ENCODE peak calls at places on chromosomes 2 and 18, in ten cellular contexts. J is foreskin keratinocyte; R is stimulated activated CD8-positive, alpha-beta memory T cell treated with anti-CD3 and anti-CD28 coated beads, Interleukin-4, amount 100 ng/mL, for 1 hour; L is NCI-H1436; K is CD4-positive, alpha-beta T cell; D is NCI-H1092; S is left cardiac atrium; X is tibial artery; A is HAP-1; I is mesenteric fat pad. Q is an unnamed sample.
A peak's percentile ranks its signal among the peaks of the same experiment; 100 is the strongest.

GRCh38 chr18:74945774-74946545 is 263.0 kb downstream of the PTGR3 start:
- DNase-seq in J (no peak), R (no peak), L (no peak), K (no peak), D (no peak), S (no peak), X (no peak), A (no peak), I (no peak), Q (peak; percentile 7)

GRCh38 chr2:30969006-30969405 is 161.8 kb upstream of the CAPN13 start:
- DNase-seq in J (no peak), R (no peak), L (no peak), K (no peak), D (no peak), S (no peak), X (no peak), A (no peak), I (no peak), Q (no peak)

GRCh38 chr2:119156105-119156890 is 2.3 kb downstream of the C1QL2 start:
- DNase-seq in J (peak; percentile 43), R (no peak), L (no peak), K (no peak), D (no peak), S (no peak), X (no peak), A (no peak), I (no peak), Q (no peak)

GRCh38 chr18:61664413-61665084 is 228.3 kb downstream of the RNF152 start:
- DNase-seq in J (no peak), R (no peak), L (no peak), K (no peak), D (no peak), S (no peak), X (no peak), A (no peak), I (no peak), Q (no peak)

GRCh38 chr2:45279356-45279755 is 270.1 kb upstream of the SIX2 start:
- DNase-seq in J (no peak), R (no peak), L (no peak), K (no peak), D (no peak), S (no peak), X (no peak), A (no peak), I (no peak), Q (no peak)

GRCh38 chr2:120622886-120623753 is 112.5 kb upstream of the GLI2 start:
- DNase-seq in J (no peak), R (no peak), L (no peak), K (no peak), D (no peak), S (no peak), X (peak; percentile 58), A (no peak), I (peak; percentile 85), Q (no peak)

GRCh38 chr2:25981596-25982272 is 563 bp downstream of the KIF3C start:
- DNase-seq in J (no peak), R (no peak), L (no peak), K (no peak), D (no peak), S (no peak), X (no peak), A (no peak), I (no peak), Q (no peak)

GRCh38 chr2:108909275-108909823 is 79.7 kb downstream of the EDAR start:
- DNase-seq in J (no peak), R (no peak), L (no peak), K (no peak), D (no peak), S (no peak), X (no peak), A (no peak), I (no peak), Q (no peak)

GRCh38 chr2:234592541-234592940 is 95.7 kb upstream of the ARL4C start:
- DNase-seq in J (no peak), R (no peak), L (no peak), K (no peak), D (no peak), S (no peak), X (no peak), A (no peak), I (no peak), Q (no peak)

GRCh38 chr2:14420851-14421250 is 211.7 kb upstream of the LRATD1 start:
- DNase-seq in J (peak; percentile 55), R (no peak), L (no peak), K (no peak), D (no peak), S (no peak), X (no peak), A (no peak), I (no peak), Q (no peak)